ENCODE peak calls at places on chromosomes 12 and 14, in ten cellular contexts. H is sciatic nerve; L is Panc1; T is GM23338; G is right lobe of liver; Z is activated CD8-positive, alpha-beta T cell treated with anti-CD3 and anti-CD28 coated beads for 36 hours; R is activated naive CD4-positive, alpha-beta T cell treated with anti-CD3 and anti-CD28 coated beads, Interleukin-2, amount 50 U/mL, for 72 hours; Q is left ventricle myocardium superior; X is psoas muscle; A is RWPE2. N is an unnamed sample.

GRCh38 chr12:9674226-9674590 is 4.7 kb downstream of the CLEC2D start:
- ATAC-seq in H (peak), L (no peak), T (no peak), G (no peak), Z (peak), R (no peak), Q (no peak), X (no peak), A (no peak), N (peak)

GRCh38 chr14:103136388-103137271 is 13.4 kb downstream of the TNFAIP2 start:
- ATAC-seq in H (peak), L (peak), T (peak), G (peak), Z (no peak), R (no peak), Q (peak), X (peak), A (peak), N (no peak)

GRCh38 chr14:93984987-93985410 is 8.6 kb upstream of the ASB2 start:
- ATAC-seq in H (no peak), L (peak), T (peak), G (peak), Z (no peak), R (no peak), Q (peak), X (peak), A (peak), N (no peak)

GRCh38 chr14:75597149-75597548 is 18.7 kb downstream of the FLVCR2 start:
- ATAC-seq in H (no peak), L (no peak), T (no peak), G (peak), Z (no peak), R (no peak), Q (no peak), X (no peak), A (no peak), N (no peak)

GRCh38 chr12:115944851-115945496 is 332.5 kb downstream of the MED13L start:
- ATAC-seq in H (peak), L (no peak), T (no peak), G (peak), Z (no peak), R (no peak), Q (no peak), X (no peak), A (no peak), N (no peak)

GRCh38 chr12:99920561-99920960 is 64.2 kb downstream of the ANKS1B start:
- ATAC-seq in H (no peak), L (no peak), T (no peak), G (no peak), Z (no peak), R (no peak), Q (no peak), X (no peak), A (no peak), N (no peak)

GRCh38 chr12:104105461-104105860 is 32.5 kb downstream of the NFYB start:
- ATAC-seq in H (no peak), L (no peak), T (no peak), G (no peak), Z (no peak), R (no peak), Q (no peak), X (no peak), A (no peak), N (no peak)

GRCh38 chr14:95496111-95496681 is 20.3 kb downstream of the SYNE3 start:
- ATAC-seq in H (peak), L (no peak), T (no peak), G (no peak), Z (peak), R (peak), Q (no peak), X (no peak), A (no peak), N (peak)

GRCh38 chr12:112751844-112752243 is 39.7 kb upstream of the RPH3A start:
- ATAC-seq in H (no peak), L (no peak), T (no peak), G (no peak), Z (no peak), R (no peak), Q (no peak), X (no peak), A (no peak), N (no peak)

GRCh38 chr14:61090432-61091216 is 109.6 kb downstream of the SLC38A6 start:
- ATAC-seq in H (peak), L (no peak), T (peak), G (peak), Z (peak), R (peak), Q (no peak), X (peak), A (no peak), N (peak)

GRCh38 chr12:122875590-122876220 is 20.2 kb downstream of the VPS37B start:
- ATAC-seq in H (no peak), L (no peak), T (peak), G (no peak), Z (peak), R (peak), Q (no peak), X (no peak), A (no peak), N (peak)

GRCh38 chr14:89899917-89900680 is 54.4 kb downstream of the EFCAB11 start:
- ATAC-seq in H (no peak), L (no peak), T (peak), G (peak), Z (no peak), R (no peak), Q (peak), X (no peak), A (peak), N (no peak)

GRCh38 chr12:6106208-6106607 is 18.3 kb downstream of the VWF start:
- ATAC-seq in H (no peak), L (no peak), T (no peak), G (no peak), Z (no peak), R (no peak), Q (no peak), X (no peak), A (no peak), N (no peak)

GRCh38 chr14:90583427-90583826 is 186.6 kb downstream of the CALM1 start:
- ATAC-seq in H (no peak), L (no peak), T (no peak), G (no peak), Z (no peak), R (no peak), Q (peak), X (no peak), A (no peak), N (no peak)

GRCh38 chr14:39474416-39474911 is 42.2 kb upstream of the FBXO33 start:
- ATAC-seq in H (no peak), L (no peak), T (no peak), G (peak), Z (peak), R (peak), Q (no peak), X (no peak), A (no peak), N (peak)

GRCh38 chr12:27534060-27534764 is 10.2 kb downstream of the PPFIBP1 start:
- ATAC-seq in H (no peak), L (no peak), T (no peak), G (no peak), Z (peak), R (peak), Q (no peak), X (no peak), A (no peak), N (peak)

GRCh38 chr12:89552376-89552775 is 26.5 kb upstream of the POC1B start:
- ATAC-seq in H (no peak), L (no peak), T (no peak), G (no peak), Z (no peak), R (no peak), Q (no peak), X (no peak), A (no peak), N (no peak)

GRCh38 chr14:91324606-91324950 is 80.1 kb upstream of the GPR68 start:
- ATAC-seq in H (peak), L (no peak), T (no peak), G (no peak), Z (no peak), R (no peak), Q (peak), X (no peak), A (no peak), N (no peak)

GRCh38 chr12:26177303-26177702 is 18.1 kb upstream of the SSPN start:
- ATAC-seq in H (no peak), L (no peak), T (no peak), G (no peak), Z (no peak), R (no peak), Q (no peak), X (no peak), A (no peak), N (no peak)

GRCh38 chr14:58014778-58015177 is 137.2 kb downstream of the ARMH4 start:
- ATAC-seq in H (no peak), L (no peak), T (peak), G (no peak), Z (no peak), R (no peak), Q (no peak), X (no peak), A (peak), N (no peak)

GRCh38 chr14:106813477-106813823 is 1287.1 kb downstream of the TMEM121 start:
- ATAC-seq in H (no peak), L (no peak), T (no peak), G (no peak), Z (no peak), R (no peak), Q (no peak), X (no peak), A (no peak), N (no peak)

GRCh38 chr12:52045794-52046199 is 5.4 kb upstream of the NR4A1 start:
- ATAC-seq in H (peak), L (no peak), T (no peak), G (peak), Z (no peak), R (no peak), Q (no peak), X (no peak), A (no peak), N (no peak)

GRCh38 chr14:68583527-68584275 is 209.2 kb downstream of the ZFP36L1 start:
- ATAC-seq in H (no peak), L (no peak), T (no peak), G (no peak), Z (no peak), R (no peak), Q (peak), X (peak), A (no peak), N (no peak)

GRCh38 chr12:5655120-5655519 is 223.2 kb downstream of the NTF3 start:
- ATAC-seq in H (no peak), L (no peak), T (no peak), G (no peak), Z (no peak), R (no peak), Q (no peak), X (no peak), A (no peak), N (no peak)

GRCh38 chr14:55942826-55943225 is 175.4 kb upstream of the PELI2 start:
- ATAC-seq in H (no peak), L (no peak), T (peak), G (no peak), Z (no peak), R (no peak), Q (no peak), X (no peak), A (no peak), N (no peak)

GRCh38 chr12:113306382-113306781 is 28.5 kb downstream of the SLC8B1 start:
- ATAC-seq in H (no peak), L (no peak), T (peak), G (no peak), Z (no peak), R (no peak), Q (no peak), X (no peak), A (peak), N (no peak)

GRCh38 chr14:66916421-66916820 is 272.8 kb upstream of the GARIN2 start:
- ATAC-seq in H (no peak), L (no peak), T (no peak), G (peak), Z (no peak), R (no peak), Q (no peak), X (no peak), A (no peak), N (no peak)

GRCh38 chr12:1318327-1319031 is 275.9 kb downstream of the FBXL14 start:
- ATAC-seq in H (peak), L (peak), T (peak), G (peak), Z (no peak), R (no peak), Q (peak), X (no peak), A (peak), N (no peak)

GRCh38 chr14:70514168-70515069 is 20.4 kb downstream of the ADAM20 start:
- ATAC-seq in H (no peak), L (no peak), T (no peak), G (no peak), Z (peak), R (peak), Q (no peak), X (no peak), A (no peak), N (peak)

GRCh38 chr14:74670726-74671125 is 42.2 kb downstream of the AREL1 start:
- ATAC-seq in H (no peak), L (no peak), T (no peak), G (no peak), Z (no peak), R (no peak), Q (no peak), X (no peak), A (no peak), N (no peak)

GRCh38 chr14:41222581-41222980 is 384.1 kb upstream of the LRFN5 start:
- ATAC-seq in H (no peak), L (no peak), T (no peak), G (no peak), Z (no peak), R (no peak), Q (no peak), X (no peak), A (no peak), N (no peak)

GRCh38 chr12:96886998-96887677 is 19.9 kb upstream of the NEDD1 start:
- ATAC-seq in H (peak), L (no peak), T (peak), G (no peak), Z (no peak), R (no peak), Q (peak), X (no peak), A (no peak), N (no peak)

GRCh38 chr12:120540445-120540844 is 6.3 kb downstream of the RNF10 start:
- ATAC-seq in H (peak), L (no peak), T (no peak), G (peak), Z (no peak), R (peak), Q (peak), X (peak), A (no peak), N (peak)

GRCh38 chr12:28178775-28179174 is 11.5 kb upstream of the CCDC91 start:
- ATAC-seq in H (no peak), L (no peak), T (no peak), G (no peak), Z (no peak), R (no peak), Q (no peak), X (no peak), A (no peak), N (no peak)

GRCh38 chr12:75317784-75318183 is 12.3 kb downstream of the CAPS2 start:
- ATAC-seq in H (no peak), L (no peak), T (no peak), G (no peak), Z (no peak), R (no peak), Q (no peak), X (no peak), A (no peak), N (no peak)

GRCh38 chr14:93160353-93160801 is 24.3 kb downstream of the MOAP1 start:
- ATAC-seq in H (no peak), L (peak), T (peak), G (peak), Z (peak), R (peak), Q (no peak), X (no peak), A (peak), N (peak)

GRCh38 chr14:88791629-88792571 is 853 bp downstream of the EML5 start:
- ATAC-seq in H (peak), L (peak), T (peak), G (peak), Z (no peak), R (no peak), Q (no peak), X (no peak), A (peak), N (peak)

N was measured in activated T-helper 17 cell treated with anti-CD3 and anti-CD28 coated beads, Interleukin-2, amount 50 U/mL, for 72 hours.